ENCODE peak calls at places on chromosomes 11 and 22, in nine cellular contexts. O is body of pancreas, M is left ventricle myocardium inferior, A is cardiac muscle cell, U is heart right ventricle, T is transverse colon, P is tibial nerve, H is ovary, S is lung. K is an unnamed sample. For H3K27me3, the result is how much of the 10 kb centered on the place peaks cover.

GRCh38 chr11:103800406-103801114 is 235.9 kb upstream of the DDI1 start:
- DNase-seq in O (no peak), M (peak), A (no peak), U (no peak), T (no peak), P (no peak), H (peak), S (no peak), K (no peak)

GRCh38 chr22:37310075-37310606 is 27.8 kb downstream of the CYTH4 start:
- DNase-seq in O (no peak), M (no peak), A (no peak), U (no peak), T (no peak), P (no peak), H (no peak), S (no peak), K (no peak)

GRCh38 chr11:20131744-20132666 is 28.3 kb downstream of the DBX1 start:
- DNase-seq in O (peak), M (peak), A (peak), U (peak), T (peak), P (peak), H (peak), S (peak), K (peak)

GRCh38 chr11:2812371-2812991 is 73.1 kb downstream of the CDKN1C start:
- DNase-seq in O (peak), M (peak), A (peak), U (peak), T (no peak), P (no peak), H (peak), S (no peak), K (no peak)

GRCh38 chr22:22460635-22461034 is 47.9 kb downstream of the ZNF280B start:
- DNase-seq in O (no peak), M (no peak), A (no peak), U (no peak), T (no peak), P (no peak), H (no peak), S (no peak), K (no peak)

GRCh38 chr22:46984751-46985506 is 222.5 kb downstream of the TBC1D22A start:
- DNase-seq in O (peak), M (no peak), A (no peak), U (no peak), T (no peak), P (no peak), H (no peak), S (no peak), K (no peak)

GRCh38 chr11:40376346-40376745 is 1083.1 kb downstream of the LRRC4C start:
- DNase-seq in O (no peak), M (no peak), A (no peak), U (no peak), T (no peak), P (no peak), H (no peak), S (no peak), K (no peak)

GRCh38 chr11:134333312-134333711 is 1.5 kb downstream of the GLB1L2 start:
- DNase-seq in O (no peak), M (no peak), A (no peak), U (no peak), T (no peak), P (no peak), H (no peak), S (no peak), K (no peak)

GRCh38 chr11:65362320-65362931 is 7.9 kb downstream of the TIGD3 start:
- DNase-seq in O (no peak), M (no peak), A (no peak), U (no peak), T (peak), P (no peak), H (no peak), S (no peak), K (no peak)

GRCh38 chr11:131025020-131025419 is 108.7 kb upstream of the SNX19 start:
- DNase-seq in O (no peak), M (no peak), A (peak), U (no peak), T (no peak), P (no peak), H (no peak), S (no peak), K (no peak)

GRCh38 chr11:94786264-94787126 is 18.3 kb downstream of the AMOTL1 start:
- DNase-seq in O (no peak), M (no peak), A (peak), U (no peak), T (no peak), P (no peak), H (no peak), S (no peak), K (no peak)

GRCh38 chr11:8566613-8567210 is 27.3 kb downstream of the STK33 start:
- DNase-seq in O (no peak), M (no peak), A (peak), U (no peak), T (peak), P (no peak), H (no peak), S (no peak), K (no peak)

GRCh38 chr22:47284360-47284759 is 521.9 kb downstream of the TBC1D22A start:
- DNase-seq in O (no peak), M (no peak), A (no peak), U (no peak), T (no peak), P (no peak), H (no peak), S (no peak), K (no peak)

GRCh38 chr22:20226077-20226716 is 41.9 kb downstream of the RTN4R start:
- DNase-seq in O (no peak), M (no peak), A (no peak), U (no peak), T (no peak), P (no peak), H (no peak), S (no peak), K (no peak)

GRCh38 chr11:70398834-70399680 is 728 bp downstream of the CTTN start:
- DNase-seq in O (peak), M (no peak), A (peak), U (no peak), T (peak), P (no peak), H (peak), S (peak), K (no peak)

GRCh38 chr11:117179048-117179999 is 781 bp downstream of the SIDT2 start:
- DNase-seq in O (peak), M (peak), A (peak), U (peak), T (peak), P (no peak), H (peak), S (no peak), K (peak)

GRCh38 chr11:762421-763072 is 14.7 kb downstream of the GATD1 start:
- DNase-seq in O (no peak), M (no peak), A (no peak), U (no peak), T (peak), P (no peak), H (no peak), S (peak), K (no peak)

GRCh38 chr11:103978588-103979580 is 57.6 kb upstream of the DDI1 start:
- DNase-seq in O (no peak), M (no peak), A (no peak), U (no peak), T (no peak), P (no peak), H (no peak), S (no peak), K (no peak)

GRCh38 chr22:34943830-34944229 is 122.1 kb upstream of the ISX start:
- DNase-seq in O (no peak), M (no peak), A (no peak), U (no peak), T (no peak), P (no peak), H (no peak), S (no peak), K (no peak)

GRCh38 chr11:112499153-112499907 is 238.7 kb upstream of the PLET1 start:
- DNase-seq in O (no peak), M (no peak), A (no peak), U (no peak), T (no peak), P (no peak), H (no peak), S (no peak), K (no peak)

GRCh38 chr11:67572747-67573419 is 10.7 kb upstream of the GSTP1 start:
- DNase-seq in O (peak), M (no peak), A (peak), U (peak), T (peak), P (peak), H (peak), S (peak), K (peak)

GRCh38 chr22:44693756-44694155 is 8.2 kb upstream of the PRR5 start:
- DNase-seq in O (no peak), M (no peak), A (no peak), U (no peak), T (no peak), P (no peak), H (no peak), S (no peak), K (no peak)

GRCh38 chr11:123301696-123302400 is 106.8 kb upstream of the CLMP start:
- DNase-seq in O (peak), M (peak), A (peak), U (peak), T (peak), P (peak), H (peak), S (peak), K (peak)

GRCh38 chr22:37384691-37385090 is 42.6 kb downstream of the ELFN2 start:
- DNase-seq in O (no peak), M (no peak), A (no peak), U (no peak), T (no peak), P (no peak), H (no peak), S (no peak), K (no peak)

GRCh38 chr11:33970984-33971466 is 79.1 kb upstream of the LMO2 start:
- DNase-seq in O (peak), M (no peak), A (peak), U (no peak), T (peak), P (peak), H (peak), S (peak), K (no peak)

GRCh38 chr11:64656797-64657196 is 65.8 kb downstream of the SLC22A12 start:
- DNase-seq in O (no peak), M (no peak), A (peak), U (no peak), T (no peak), P (no peak), H (no peak), S (no peak), K (no peak)

GRCh38 chr22:20422965-20423635 is 14.5 kb downstream of the SCARF2 start:
- DNase-seq in O (peak), M (peak), A (no peak), U (peak), T (no peak), P (no peak), H (peak), S (no peak), K (no peak)

GRCh38 chr11:38593649-38594048 is 1995.6 kb upstream of the RAG2 start:
- DNase-seq in O (no peak), M (no peak), A (no peak), U (no peak), T (no peak), P (no peak), H (no peak), S (no peak), K (no peak)

GRCh38 chr11:16278986-16279385 is 77.4 kb downstream of the SOX6 start:
- DNase-seq in O (no peak), M (no peak), A (no peak), U (no peak), T (no peak), P (no peak), H (no peak), S (no peak), K (no peak)

GRCh38 chr11:16280256-16280682 is 76.1 kb downstream of the SOX6 start:
- DNase-seq in O (no peak), M (peak), A (no peak), U (peak), T (peak), P (no peak), H (no peak), S (no peak), K (no peak)

GRCh38 chr11:16279524-16279923 is 76.8 kb downstream of the SOX6 start:
- DNase-seq in O (no peak), M (no peak), A (no peak), U (no peak), T (no peak), P (no peak), H (no peak), S (no peak), K (no peak)

GRCh38 chr11:16278273-16278672 is 78.1 kb downstream of the SOX6 start:
- DNase-seq in O (no peak), M (no peak), A (no peak), U (no peak), T (no peak), P (no peak), H (no peak), S (no peak), K (no peak)

DNA sequence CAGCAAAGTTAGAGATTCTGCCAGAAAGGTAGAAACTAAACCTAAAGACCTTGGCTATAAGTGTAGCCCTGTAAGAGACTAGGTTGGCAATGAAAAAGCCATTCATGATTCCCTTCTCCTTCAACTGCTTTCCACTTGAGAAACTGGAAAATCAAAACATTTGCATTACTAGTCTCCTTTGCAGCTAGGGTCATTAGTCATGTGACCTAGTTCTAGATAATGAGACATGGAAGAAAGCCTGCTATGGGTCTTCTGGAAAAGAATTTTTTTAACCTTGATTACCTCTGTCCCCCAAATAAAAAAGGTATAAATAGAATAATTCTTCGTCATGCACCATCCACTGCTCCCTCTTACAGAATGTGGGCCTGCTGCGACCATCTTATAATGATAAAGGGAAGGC is 80.1 kb downstream of the SOX6 start:
- DNase-seq in O (no peak), M (no peak), A (no peak), U (no peak), T (no peak), P (no peak), H (no peak), S (no peak), K (no peak)
- TF ChIP-seq CTCF in O (no peak), M (no peak), A (no peak), U (no peak), T (no peak), P (no peak), H (no peak), S (no peak), K (no peak)

GRCh38 chr22:45726081-45726480 is 54.4 kb downstream of the ATXN10 start:
- DNase-seq in O (no peak), M (no peak), A (no peak), U (no peak), T (no peak), P (no peak), H (no peak), S (no peak), K (no peak)
- H3K27ac ChIP-seq in O (no peak), M (no peak), A (no peak), U (no peak), T (no peak), P (no peak), H (no peak), S (no peak), K (no peak)

GRCh38 chr22:42547562-42547961 is 6.2 kb upstream of the SERHL2 start:
- DNase-seq in O (no peak), M (no peak), A (no peak), U (no peak), T (no peak), P (no peak), H (no peak), S (no peak), K (no peak)
- H3K27me3 ChIP-seq in O (under half), M (under half), A (under half), U (under half), T (under half), P (under half), H (under half), S (under half), K (under half)

GRCh38 chr11:106072804-106073203 is 4.3 kb downstream of the KBTBD3 start:
- DNase-seq in O (no peak), M (no peak), A (no peak), U (no peak), T (no peak), P (no peak), H (no peak), S (no peak), K (no peak)

GRCh38 chr11:106076421-106076922 is 675 bp downstream of the KBTBD3 start:
- DNase-seq in O (peak), M (no peak), A (peak), U (no peak), T (peak), P (peak), H (no peak), S (no peak), K (no peak)

GRCh38 chr11:106077609-106078517 is at the start of gene AASDHPPT:
- DNase-seq in O (peak), M (no peak), A (peak), U (no peak), T (no peak), P (peak), H (no peak), S (no peak), K (no peak)

GRCh38 chr11:106082096-106082495 is 4.6 kb downstream of the AASDHPPT start:
- DNase-seq in O (no peak), M (no peak), A (no peak), U (no peak), T (no peak), P (no peak), H (no peak), S (no peak), K (no peak)

DNA sequence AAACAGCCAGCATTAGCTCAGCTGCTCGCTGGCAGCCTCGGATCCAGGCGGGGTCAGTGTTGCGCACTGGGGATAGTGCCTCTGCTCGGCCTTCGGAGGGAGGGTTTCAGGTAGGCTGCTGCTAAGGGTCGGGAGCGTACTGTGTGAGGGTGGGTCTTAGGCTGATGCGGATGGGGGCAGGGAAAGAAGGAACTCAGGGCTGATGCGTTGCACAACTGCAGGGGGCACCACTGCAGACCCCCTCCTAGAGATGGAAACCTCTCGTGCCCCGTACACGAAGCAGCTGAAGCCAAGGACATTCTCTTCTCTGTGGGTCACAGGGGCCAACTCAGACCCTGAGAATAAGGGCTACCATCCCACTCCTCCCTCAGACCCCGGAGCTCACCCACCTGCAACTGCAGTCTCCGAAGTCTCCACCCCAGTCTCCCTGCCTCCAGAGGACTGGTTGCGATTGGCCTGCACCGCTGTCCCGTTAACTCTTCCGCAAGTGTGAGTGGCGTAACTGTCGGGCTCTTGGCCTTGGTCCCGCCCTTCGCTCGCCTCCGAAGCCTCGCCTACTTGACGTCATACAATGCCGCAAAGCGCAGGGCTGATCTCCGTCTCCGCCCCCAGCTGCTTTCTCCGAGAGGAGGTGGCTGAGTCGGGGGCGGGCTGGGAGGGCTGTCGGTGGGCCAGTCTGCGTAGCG is at the start of gene KBTBD3:
- DNase-seq in O (peak), M (peak), A (peak), U (peak), T (peak), P (peak), H (peak), S (peak), K (peak)
- TF ChIP-seq CTCF in O (no peak), M (peak), A (peak), U (peak), T (peak), P (peak), H (no peak), S (no peak), K (peak)

GRCh38 chr11:118797510-118797909 is 6.5 kb upstream of the DDX6 start:
- DNase-seq in O (no peak), M (no peak), A (no peak), U (no peak), T (no peak), P (no peak), H (no peak), S (no peak), K (no peak)
- H3K27ac ChIP-seq in O (no peak), M (no peak), A (no peak), U (no peak), T (no peak), P (no peak), H (no peak), S (no peak), K (no peak)

DNA sequence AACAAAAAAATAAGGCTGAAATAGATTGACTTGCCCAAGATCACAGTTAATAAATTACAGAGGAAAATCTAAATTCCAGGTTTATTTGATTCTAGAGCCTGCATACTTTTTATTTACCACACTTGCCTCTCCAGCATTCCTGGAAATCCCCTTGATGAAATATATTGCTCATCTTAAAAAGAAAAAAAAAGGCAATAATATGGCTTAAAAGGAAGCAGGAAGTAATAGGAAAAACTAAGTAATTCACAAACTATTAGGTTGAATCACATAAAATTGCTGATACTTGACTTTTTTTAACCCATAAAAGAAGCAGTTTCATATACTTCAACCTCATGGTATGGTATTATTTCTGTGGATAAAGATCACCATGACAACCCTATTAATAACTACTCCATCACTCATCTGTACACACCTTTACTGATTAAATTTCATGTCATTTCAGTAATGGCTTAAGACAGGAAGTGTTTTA is 52.9 kb downstream of the COPB1 start:
- DNase-seq in O (no peak), M (no peak), A (no peak), U (no peak), T (no peak), P (no peak), H (no peak), S (no peak), K (no peak)
- H3K27me3 ChIP-seq in O (under half), M (under half), A (under half), U (under half), T (under half), P (under half), H (under half), S (under half), K (under half)

DNA sequence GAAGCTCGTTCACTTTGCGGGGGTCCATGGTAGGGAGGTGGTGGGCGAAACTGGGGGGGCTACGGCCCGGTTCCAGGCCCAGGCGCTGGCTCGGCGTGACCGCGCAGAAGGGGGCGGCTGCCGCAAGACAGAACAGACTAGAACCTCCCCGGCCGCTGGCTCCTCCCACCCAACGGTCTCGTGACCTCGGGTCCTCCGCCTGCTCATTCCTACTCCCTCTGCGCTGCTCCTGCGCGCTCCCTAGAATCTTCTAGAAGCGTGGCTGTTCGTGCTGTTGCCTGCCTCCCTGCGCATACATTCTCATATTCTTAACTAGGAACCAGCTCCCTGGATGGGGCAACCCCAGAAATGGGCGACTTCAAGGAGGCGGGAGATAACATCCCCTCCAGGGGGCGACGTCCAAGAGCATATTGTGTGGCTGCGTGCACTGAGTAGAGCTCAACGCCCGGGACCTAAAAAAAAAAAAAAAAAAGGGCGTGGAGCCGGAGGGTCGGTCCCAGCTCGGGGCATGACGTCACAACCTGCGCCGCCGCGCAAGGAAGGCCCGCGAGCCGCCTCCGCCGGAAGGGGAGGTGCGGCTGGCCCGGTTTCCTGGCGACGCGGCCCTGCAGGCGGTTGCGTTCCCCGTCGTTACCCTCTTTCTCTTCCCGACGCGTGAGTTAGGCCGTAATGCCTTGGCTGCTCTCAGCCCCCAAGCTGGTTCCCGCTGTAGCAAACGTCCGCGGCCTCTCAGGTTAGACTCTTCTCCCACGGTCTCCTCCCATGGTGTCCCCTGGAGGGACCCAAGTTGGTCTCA is at the start of the genes ST13 and XPNPEP3:
- DNase-seq in O (peak), M (peak), A (peak), U (peak), T (peak), P (peak), H (peak), S (peak), K (peak)
- TF ChIP-seq CTCF in O (peak), M (peak), A (peak), U (peak), T (peak), P (peak), H (no peak), S (no peak), K (peak)

K was measured in CD4-positive, alpha-beta T cell.